ENCODE peak calls at places on chromosomes 3 and 15, in ten cellular contexts. R is gastrocnemius medialis, U is thoracic aorta, Y is epithelial cell of esophagus, Q is GM12864, K is suprapubic skin, T is coronary artery, X is GM12878, H is IMR-90, B is AG10803. O is an unnamed sample.

GRCh38 chr3:180698760-180699270 is 19.5 kb upstream of the CCDC39 start:
- DNase-seq in U (no peak), T (no peak), X (no peak), K (no peak), B (no peak), R (no peak), H (no peak), Y (peak; percentile 65), Q (no peak), O (no peak)

GRCh38 chr3:126130981-126131750 is 47.2 kb upstream of the SLC41A3 start:
- DNase-seq in K (peak; percentile 41), B (no peak), H (no peak), U (no peak), Q (no peak), R (peak; percentile 8), Y (no peak), T (peak; percentile 60), X (no peak), O (no peak)

GRCh38 chr15:70091649-70092461 is 5.9 kb downstream of the TLE3 start:
- DNase-seq in T (no peak), H (no peak), R (no peak), Y (peak; percentile 78), U (no peak), Q (no peak), B (no peak), X (no peak), K (no peak), O (no peak)

GRCh38 chr3:177452487-177452886 is 255.2 kb upstream of the TBL1XR1 start:
- DNase-seq in Y (peak; percentile 99), T (no peak), H (peak; percentile 94), U (no peak), B (peak; percentile 89), Q (no peak), R (no peak), K (no peak), X (no peak), O (no peak)

GRCh38 chr3:192482391-192482790 is 244.9 kb downstream of the FGF12 start:
- DNase-seq in R (no peak), H (no peak), Y (no peak), X (no peak), T (no peak), B (no peak), U (no peak), K (no peak), Q (no peak), O (no peak)

GRCh38 chr15:74174216-74174965 is 881 bp downstream of the ISLR start:
- DNase-seq in U (no peak), Y (no peak), R (no peak), B (peak; percentile 67), H (no peak), Q (no peak), K (peak; percentile 65), T (peak; percentile 76), X (no peak), O (no peak)

GRCh38 chr3:33482126-33482525 is 41.9 kb upstream of the UBP1 start:
- DNase-seq in H (peak; percentile 5), K (no peak), Q (no peak), T (no peak), X (no peak), U (no peak), R (no peak), Y (no peak), B (peak; percentile 20), O (no peak)

GRCh38 chr3:16012086-16012485 is 162.4 kb upstream of the GALNT15 start:
- DNase-seq in Y (peak; percentile 35), Q (no peak), K (no peak), X (no peak), H (peak; percentile 88), B (peak; percentile 67), R (no peak), T (no peak), U (no peak), O (no peak)

GRCh38 chr3:102676424-102676823 is 241.6 kb downstream of the ZPLD1 start:
- DNase-seq in X (no peak), U (no peak), Q (no peak), K (no peak), H (no peak), B (no peak), Y (no peak), T (no peak), R (no peak), O (no peak)

GRCh38 chr3:102671005-102671404 is 236.2 kb downstream of the ZPLD1 start:
- DNase-seq in B (no peak), K (no peak), H (no peak), T (no peak), U (no peak), Y (no peak), R (no peak), Q (no peak), X (no peak), O (no peak)

GRCh38 chr3:102668247-102668646 is 233.4 kb downstream of the ZPLD1 start:
- DNase-seq in R (no peak), Q (no peak), U (no peak), T (no peak), Y (no peak), K (no peak), B (no peak), X (no peak), H (no peak), O (no peak)

GRCh38 chr3:102674284-102674683 is 239.5 kb downstream of the ZPLD1 start:
- DNase-seq in T (no peak), K (no peak), Y (no peak), H (no peak), R (no peak), Q (no peak), X (no peak), B (no peak), U (no peak), O (no peak)

DNA sequence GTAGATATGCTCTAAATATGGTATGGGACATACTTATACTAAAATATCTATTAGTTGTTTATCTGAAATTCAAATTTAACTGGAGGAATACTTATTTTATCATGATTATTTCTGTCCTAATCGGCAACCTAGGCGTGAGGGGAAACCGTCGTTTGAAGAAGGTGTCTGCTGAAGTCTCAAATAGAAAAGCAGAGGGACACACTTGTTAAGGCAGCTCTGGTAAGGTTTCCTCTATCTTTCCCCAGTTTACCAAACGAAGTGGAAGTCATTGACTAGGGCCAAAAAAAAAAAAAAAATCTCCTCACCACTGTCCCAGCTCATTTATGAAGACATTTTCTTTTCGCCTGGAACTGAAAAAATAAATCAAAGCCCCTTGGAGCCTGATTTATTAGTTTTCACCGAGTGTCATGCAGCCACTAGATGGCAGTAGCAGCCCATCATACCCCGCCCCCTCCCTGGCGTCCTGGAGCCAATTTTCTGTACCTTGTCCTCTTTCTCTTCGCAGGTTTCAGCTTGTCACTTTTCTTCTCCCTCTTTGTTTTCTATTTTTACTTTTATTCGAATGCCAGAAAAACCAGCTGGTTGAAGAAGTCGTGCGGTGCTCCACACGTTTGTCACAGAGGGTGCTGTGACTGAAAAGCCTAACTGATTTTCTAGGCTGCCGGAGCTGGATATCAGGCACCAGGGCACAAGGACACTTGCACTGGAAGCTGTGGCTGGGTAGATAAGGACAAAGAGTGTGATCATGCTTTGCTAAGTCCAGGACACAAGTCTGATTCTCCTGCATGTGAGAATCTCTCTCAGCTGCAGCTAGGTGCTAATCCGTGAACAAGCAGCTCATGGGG is 238.7 kb downstream of the ZPLD1 start:
- DNase-seq in T (no peak), B (peak; percentile 29), U (no peak), X (peak; percentile 5), Y (peak; percentile 60), K (no peak), H (peak; percentile 21), Q (peak; percentile 10), R (peak; percentile 15), O (peak; percentile 63)
- H3K4me3 ChIP-seq in T (peak overlapping the region; percentile 19), B (no peak overlapping the region), U (peak overlapping the region; percentile 48), X (no peak overlapping the region), Y (no peak overlapping the region), K (no peak overlapping the region), H (no peak overlapping the region), Q (no peak overlapping the region), R (no peak overlapping the region), O (no peak overlapping the region)

GRCh38 chr3:185270956-185271332 is 17.1 kb upstream of the EHHADH start:
- DNase-seq in Q (no peak), X (no peak), U (no peak), K (no peak), Y (peak; percentile 28), R (no peak), H (no peak), T (no peak), B (no peak), O (no peak)

GRCh38 chr3:185270262-185270955 is 16.6 kb upstream of the EHHADH start:
- DNase-seq in B (peak; percentile 41), Q (no peak), Y (peak; percentile 55), U (no peak), X (no peak), H (peak; percentile 31), T (no peak), R (no peak), K (no peak), O (peak; percentile 53)

GRCh38 chr3:185276415-185276814 is 22.6 kb upstream of the EHHADH start:
- DNase-seq in X (no peak), T (no peak), Y (no peak), U (no peak), Q (no peak), K (no peak), R (no peak), H (no peak), B (no peak), O (no peak)

GRCh38 chr3:185268194-185268809 is 14.5 kb upstream of the EHHADH start:
- DNase-seq in Q (no peak), K (no peak), R (no peak), U (no peak), T (no peak), Y (no peak), X (no peak), H (no peak), B (no peak), O (no peak)

GRCh38 chr3:185272051-185272450 is 18.2 kb upstream of the EHHADH start:
- DNase-seq in H (peak; percentile 42), Y (peak; percentile 30), B (no peak), R (no peak), U (no peak), X (no peak), K (no peak), Q (no peak), T (no peak), O (no peak)
- TF ChIP-seq CTCF in H (no peak), Y (no peak), B (no peak), R (no peak), U (no peak), X (no peak), K (no peak), Q (no peak), T (no peak), O (no peak)

DNA sequence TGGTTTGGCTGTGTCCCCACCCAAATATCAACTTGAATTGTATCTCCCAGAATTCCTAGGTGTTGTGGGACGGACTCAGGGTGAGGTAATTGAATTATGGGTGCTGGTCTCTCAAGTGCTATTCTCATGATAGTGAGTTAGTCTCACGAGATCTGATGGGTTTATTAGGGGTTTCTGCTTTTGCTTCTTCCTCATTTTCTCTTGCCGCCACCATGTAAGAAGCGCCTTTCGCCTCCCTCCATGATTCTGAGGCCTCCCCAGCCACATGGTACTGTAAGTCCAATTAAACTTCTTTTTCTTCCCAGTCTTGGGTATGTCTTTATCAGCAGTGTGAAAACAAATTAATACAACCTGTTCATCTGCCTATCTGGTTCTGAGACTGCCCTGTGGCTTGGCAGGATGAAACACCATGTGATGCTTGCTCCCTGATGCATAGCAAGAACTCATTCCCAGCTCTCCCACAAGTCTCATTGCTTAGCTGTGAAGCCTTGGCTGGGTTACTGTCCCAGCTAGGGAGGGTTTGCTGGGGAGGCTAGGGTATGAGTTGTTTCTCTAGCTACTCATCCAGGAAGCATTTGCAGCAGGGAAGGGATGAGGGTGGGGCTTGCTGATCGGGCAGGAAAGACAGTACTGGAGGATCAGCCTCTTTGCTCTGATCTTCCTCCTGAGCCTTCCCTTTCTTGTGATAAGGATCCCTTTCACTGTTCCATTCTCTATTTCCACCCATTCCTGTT is 3.7 kb upstream of the SQOR start:
- DNase-seq in X (no peak), R (no peak), B (peak; percentile 96), T (no peak), Y (peak; percentile 98), H (peak; percentile 94), K (no peak), Q (no peak), U (no peak), O (peak; percentile 18)
- H3K4me3 ChIP-seq in X (no peak overlapping the region), R (no peak overlapping the region), B (peak overlapping the region; percentile 35), T (peak overlapping the region; percentile 18), Y (peak overlapping the region; percentile 37), H (no peak overlapping the region), K (peak overlapping the region; percentile 22), Q (no peak overlapping the region), U (peak overlapping the region; percentile 49), O (no peak overlapping the region)

DNA sequence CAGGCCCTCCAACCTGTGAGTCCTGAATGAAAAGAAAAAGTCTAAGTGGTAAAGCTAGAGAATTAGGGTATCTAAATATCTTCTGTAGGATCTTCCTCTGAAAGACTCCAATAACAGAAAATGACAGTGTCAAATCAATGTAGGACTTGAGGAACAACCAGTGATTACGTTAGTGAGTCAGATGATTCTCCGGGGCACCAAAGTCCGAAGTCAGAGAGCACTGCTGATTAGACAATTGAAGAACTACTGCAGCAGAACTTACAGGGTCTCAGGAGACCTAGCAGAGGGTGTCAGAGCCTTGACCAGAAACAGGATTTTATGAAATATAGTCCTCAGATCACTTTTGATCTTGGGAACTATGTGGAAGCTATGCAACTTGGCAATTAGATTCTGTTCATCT is 605.8 kb downstream of the EPHA3 start:
- DNase-seq in Q (no peak), H (no peak), U (no peak), T (no peak), B (no peak), K (no peak), Y (no peak), X (no peak), R (no peak), O (no peak)
- TF ChIP-seq CTCF in Q (no peak), H (no peak), U (no peak), T (no peak), B (no peak), K (no peak), Y (no peak), X (no peak), R (no peak), O (no peak)